ENCODE peak calls at places on chromosome 11, in five cellular contexts. One of them, this sample, is unnamed.

GRCh38 chr11:75524576-75525432 is 937 bp downstream of the GDPD5 start:
- DNase-seq in HEK293T: peak
- DNase-seq in AML-193: peak
- DNase-seq in T-helper 1 cell: peak
- DNase-seq in stimulated activated effector memory CD8-positive, alpha-beta T cell treated with anti-CD3 and anti-CD28 coated beads, Interleukin-12 subunit alpha, Interleukin-12 subunit beta, amount 100 ng/mL, for 72 hours: peak
- DNase-seq in this sample: peak

GRCh38 chr11:46250071-46251052 is 27.1 kb upstream of the CREB3L1 start:
- DNase-seq in HEK293T: no peak
- DNase-seq in AML-193: no peak
- DNase-seq in T-helper 1 cell: no peak
- DNase-seq in stimulated activated effector memory CD8-positive, alpha-beta T cell treated with anti-CD3 and anti-CD28 coated beads, Interleukin-12 subunit alpha, Interleukin-12 subunit beta, amount 100 ng/mL, for 72 hours: no peak
- DNase-seq in this sample: no peak

GRCh38 chr11:130892847-130893246 is 23.4 kb downstream of the SNX19 start:
- DNase-seq in HEK293T: no peak
- DNase-seq in AML-193: no peak
- DNase-seq in T-helper 1 cell: no peak
- DNase-seq in stimulated activated effector memory CD8-positive, alpha-beta T cell treated with anti-CD3 and anti-CD28 coated beads, Interleukin-12 subunit alpha, Interleukin-12 subunit beta, amount 100 ng/mL, for 72 hours: no peak
- DNase-seq in this sample: no peak

GRCh38 chr11:9273430-9274336 is 8.5 kb upstream of the DENND5A start:
- DNase-seq in HEK293T: no peak
- DNase-seq in AML-193: peak
- DNase-seq in T-helper 1 cell: no peak
- DNase-seq in stimulated activated effector memory CD8-positive, alpha-beta T cell treated with anti-CD3 and anti-CD28 coated beads, Interleukin-12 subunit alpha, Interleukin-12 subunit beta, amount 100 ng/mL, for 72 hours: no peak
- DNase-seq in this sample: no peak

GRCh38 chr11:59267196-59267595 is 54.5 kb upstream of the MPEG1 start:
- DNase-seq in HEK293T: no peak
- DNase-seq in AML-193: no peak
- DNase-seq in T-helper 1 cell: no peak
- DNase-seq in stimulated activated effector memory CD8-positive, alpha-beta T cell treated with anti-CD3 and anti-CD28 coated beads, Interleukin-12 subunit alpha, Interleukin-12 subunit beta, amount 100 ng/mL, for 72 hours: no peak
- DNase-seq in this sample: peak

GRCh38 chr11:112302226-112302868 is 41.7 kb upstream of the PLET1 start:
- DNase-seq in HEK293T: peak
- DNase-seq in AML-193: no peak
- DNase-seq in T-helper 1 cell: no peak
- DNase-seq in stimulated activated effector memory CD8-positive, alpha-beta T cell treated with anti-CD3 and anti-CD28 coated beads, Interleukin-12 subunit alpha, Interleukin-12 subunit beta, amount 100 ng/mL, for 72 hours: no peak
- DNase-seq in this sample: no peak

GRCh38 chr11:61964941-61965282 is 2.5 kb downstream of the FTH1 start:
- DNase-seq in HEK293T: no peak
- DNase-seq in AML-193: no peak
- DNase-seq in T-helper 1 cell: no peak
- DNase-seq in stimulated activated effector memory CD8-positive, alpha-beta T cell treated with anti-CD3 and anti-CD28 coated beads, Interleukin-12 subunit alpha, Interleukin-12 subunit beta, amount 100 ng/mL, for 72 hours: no peak
- DNase-seq in this sample: no peak

GRCh38 chr11:64430570-64430969 is 71.6 kb downstream of the RPS6KA4 start:
- DNase-seq in HEK293T: no peak
- DNase-seq in AML-193: no peak
- DNase-seq in T-helper 1 cell: no peak
- DNase-seq in stimulated activated effector memory CD8-positive, alpha-beta T cell treated with anti-CD3 and anti-CD28 coated beads, Interleukin-12 subunit alpha, Interleukin-12 subunit beta, amount 100 ng/mL, for 72 hours: no peak
- DNase-seq in this sample: no peak

GRCh38 chr11:8318536-8318935 is 54.9 kb upstream of the LMO1 start:
- DNase-seq in HEK293T: peak
- DNase-seq in AML-193: no peak
- DNase-seq in T-helper 1 cell: no peak
- DNase-seq in stimulated activated effector memory CD8-positive, alpha-beta T cell treated with anti-CD3 and anti-CD28 coated beads, Interleukin-12 subunit alpha, Interleukin-12 subunit beta, amount 100 ng/mL, for 72 hours: no peak
- DNase-seq in this sample: no peak

GRCh38 chr11:44631831-44632230 is 66.4 kb downstream of the CD82 start:
- DNase-seq in HEK293T: no peak
- DNase-seq in AML-193: no peak
- DNase-seq in T-helper 1 cell: no peak
- DNase-seq in stimulated activated effector memory CD8-positive, alpha-beta T cell treated with anti-CD3 and anti-CD28 coated beads, Interleukin-12 subunit alpha, Interleukin-12 subunit beta, amount 100 ng/mL, for 72 hours: no peak
- DNase-seq in this sample: no peak

GRCh38 chr11:96156379-96156722 is 186.6 kb downstream of the MAML2 start:
- DNase-seq in HEK293T: no peak
- DNase-seq in AML-193: no peak
- DNase-seq in T-helper 1 cell: no peak
- DNase-seq in stimulated activated effector memory CD8-positive, alpha-beta T cell treated with anti-CD3 and anti-CD28 coated beads, Interleukin-12 subunit alpha, Interleukin-12 subunit beta, amount 100 ng/mL, for 72 hours: no peak
- DNase-seq in this sample: no peak

GRCh38 chr11:126834573-126834972 is 166.0 kb downstream of the KIRREL3 start:
- DNase-seq in HEK293T: no peak
- DNase-seq in AML-193: no peak
- DNase-seq in T-helper 1 cell: no peak
- DNase-seq in stimulated activated effector memory CD8-positive, alpha-beta T cell treated with anti-CD3 and anti-CD28 coated beads, Interleukin-12 subunit alpha, Interleukin-12 subunit beta, amount 100 ng/mL, for 72 hours: no peak
- DNase-seq in this sample: peak

GRCh38 chr11:66282468-66283455 is 4.8 kb downstream of the CNIH2 start:
- DNase-seq in HEK293T: peak
- DNase-seq in AML-193: peak
- DNase-seq in T-helper 1 cell: peak
- DNase-seq in stimulated activated effector memory CD8-positive, alpha-beta T cell treated with anti-CD3 and anti-CD28 coated beads, Interleukin-12 subunit alpha, Interleukin-12 subunit beta, amount 100 ng/mL, for 72 hours: peak
- DNase-seq in this sample: peak

GRCh38 chr11:99865951-99866350 is 821.1 kb upstream of the ARHGAP42 start:
- DNase-seq in HEK293T: no peak
- DNase-seq in AML-193: no peak
- DNase-seq in T-helper 1 cell: no peak
- DNase-seq in stimulated activated effector memory CD8-positive, alpha-beta T cell treated with anti-CD3 and anti-CD28 coated beads, Interleukin-12 subunit alpha, Interleukin-12 subunit beta, amount 100 ng/mL, for 72 hours: no peak
- DNase-seq in this sample: no peak

GRCh38 chr11:115126515-115127208 is 377.6 kb downstream of the CADM1 start:
- DNase-seq in HEK293T: no peak
- DNase-seq in AML-193: no peak
- DNase-seq in T-helper 1 cell: no peak
- DNase-seq in stimulated activated effector memory CD8-positive, alpha-beta T cell treated with anti-CD3 and anti-CD28 coated beads, Interleukin-12 subunit alpha, Interleukin-12 subunit beta, amount 100 ng/mL, for 72 hours: no peak
- DNase-seq in this sample: no peak

GRCh38 chr11:112025682-112026081 is 474 bp downstream of the DLAT start:
- DNase-seq in HEK293T: no peak
- DNase-seq in AML-193: no peak
- DNase-seq in T-helper 1 cell: no peak
- DNase-seq in stimulated activated effector memory CD8-positive, alpha-beta T cell treated with anti-CD3 and anti-CD28 coated beads, Interleukin-12 subunit alpha, Interleukin-12 subunit beta, amount 100 ng/mL, for 72 hours: no peak
- DNase-seq in this sample: no peak

This sample was measured in MG63.